ENCODE peak calls at places on chromosomes 7 and 10, in seven cellular contexts. One of them, this sample, is unnamed.

GRCh38 chr7:4642468-4643203 is 39.5 kb upstream of the FOXK1 start:
- DNase-seq in uterus: no peak
- DNase-seq in brain microvascular endothelial cell: no peak
- DNase-seq in prostate gland: no peak
- DNase-seq in CD4-positive, alpha-beta T cell: no peak
- DNase-seq in IMR-90: no peak
- DNase-seq in cardiac fibroblast: no peak
- DNase-seq in this sample: no peak

GRCh38 chr10:96719850-96720421 is 378 bp downstream of the PIK3AP1 start:
- DNase-seq in cardiac fibroblast: no peak
- DNase-seq in CD4-positive, alpha-beta T cell: peak
- DNase-seq in prostate gland: no peak
- DNase-seq in uterus: peak
- DNase-seq in brain microvascular endothelial cell: no peak
- DNase-seq in IMR-90: no peak
- DNase-seq in this sample: peak

GRCh38 chr7:143299346-143299745 is 11.2 kb downstream of the CASP2 start:
- DNase-seq in prostate gland: no peak
- DNase-seq in IMR-90: peak
- DNase-seq in uterus: no peak
- DNase-seq in cardiac fibroblast: peak
- DNase-seq in CD4-positive, alpha-beta T cell: no peak
- DNase-seq in brain microvascular endothelial cell: no peak
- DNase-seq in this sample: no peak

GRCh38 chr7:117085769-117086463 is 132.6 kb downstream of the ST7 start:
- DNase-seq in CD4-positive, alpha-beta T cell: no peak
- DNase-seq in IMR-90: peak
- DNase-seq in cardiac fibroblast: peak
- DNase-seq in brain microvascular endothelial cell: no peak
- DNase-seq in uterus: no peak
- DNase-seq in prostate gland: no peak
- DNase-seq in this sample: no peak

GRCh38 chr7:87067788-87068187 is 8.3 kb upstream of the ELAPOR2 start:
- DNase-seq in brain microvascular endothelial cell: no peak
- DNase-seq in cardiac fibroblast: no peak
- DNase-seq in IMR-90: no peak
- DNase-seq in uterus: no peak
- DNase-seq in prostate gland: no peak
- DNase-seq in CD4-positive, alpha-beta T cell: no peak
- DNase-seq in this sample: no peak

GRCh38 chr10:45675388-45675787 is 2.8 kb upstream of the ZFAND4 start:
- DNase-seq in cardiac fibroblast: no peak
- DNase-seq in CD4-positive, alpha-beta T cell: no peak
- DNase-seq in IMR-90: no peak
- DNase-seq in brain microvascular endothelial cell: no peak
- DNase-seq in uterus: no peak
- DNase-seq in prostate gland: no peak
- DNase-seq in this sample: no peak

GRCh38 chr7:22433710-22434460 is 66.1 kb downstream of the STEAP1B start:
- DNase-seq in IMR-90: peak
- DNase-seq in prostate gland: no peak
- DNase-seq in CD4-positive, alpha-beta T cell: no peak
- DNase-seq in uterus: no peak
- DNase-seq in cardiac fibroblast: peak
- DNase-seq in brain microvascular endothelial cell: peak
- DNase-seq in this sample: no peak

GRCh38 chr7:4683043-4683883 is 1.2 kb downstream of the FOXK1 start:
- DNase-seq in CD4-positive, alpha-beta T cell: peak
- DNase-seq in brain microvascular endothelial cell: no peak
- DNase-seq in prostate gland: peak
- DNase-seq in cardiac fibroblast: no peak
- DNase-seq in IMR-90: no peak
- DNase-seq in uterus: peak
- DNase-seq in this sample: peak

GRCh38 chr10:95295031-95295755 is 4.4 kb upstream of the PDLIM1 start:
- DNase-seq in cardiac fibroblast: peak
- DNase-seq in brain microvascular endothelial cell: peak
- DNase-seq in IMR-90: peak
- DNase-seq in CD4-positive, alpha-beta T cell: no peak
- DNase-seq in uterus: peak
- DNase-seq in prostate gland: peak
- DNase-seq in this sample: peak

GRCh38 chr7:51328351-51328801 is 11.8 kb upstream of the COBL start:
- DNase-seq in cardiac fibroblast: no peak
- DNase-seq in CD4-positive, alpha-beta T cell: no peak
- DNase-seq in brain microvascular endothelial cell: no peak
- DNase-seq in uterus: no peak
- DNase-seq in IMR-90: no peak
- DNase-seq in prostate gland: no peak
- DNase-seq in this sample: no peak

GRCh38 chr10:7707102-7707501 is 4.0 kb downstream of the ITIH2 start:
- DNase-seq in prostate gland: no peak
- DNase-seq in CD4-positive, alpha-beta T cell: no peak
- DNase-seq in IMR-90: no peak
- DNase-seq in brain microvascular endothelial cell: no peak
- DNase-seq in cardiac fibroblast: no peak
- DNase-seq in uterus: no peak
- DNase-seq in this sample: no peak

GRCh38 chr7:43694399-43694748 is 34.9 kb downstream of the COA1 start:
- DNase-seq in cardiac fibroblast: peak
- DNase-seq in uterus: no peak
- DNase-seq in brain microvascular endothelial cell: peak
- DNase-seq in prostate gland: no peak
- DNase-seq in CD4-positive, alpha-beta T cell: no peak
- DNase-seq in IMR-90: peak
- DNase-seq in this sample: no peak

GRCh38 chr10:23826399-23826798 is 382.5 kb upstream of the KIAA1217 start:
- DNase-seq in CD4-positive, alpha-beta T cell: no peak
- DNase-seq in IMR-90: no peak
- DNase-seq in brain microvascular endothelial cell: peak
- DNase-seq in prostate gland: peak
- DNase-seq in uterus: no peak
- DNase-seq in cardiac fibroblast: peak
- DNase-seq in this sample: no peak

GRCh38 chr7:102273749-102274712 is 12.6 kb upstream of the SH2B2 start:
- DNase-seq in uterus: no peak
- DNase-seq in brain microvascular endothelial cell: peak
- DNase-seq in CD4-positive, alpha-beta T cell: no peak
- DNase-seq in prostate gland: no peak
- DNase-seq in cardiac fibroblast: peak
- DNase-seq in IMR-90: peak
- DNase-seq in this sample: no peak

GRCh38 chr7:148162808-148163207 is 427.8 kb upstream of the C7orf33 start:
- DNase-seq in IMR-90: no peak
- DNase-seq in cardiac fibroblast: no peak
- DNase-seq in CD4-positive, alpha-beta T cell: no peak
- DNase-seq in uterus: no peak
- DNase-seq in prostate gland: no peak
- DNase-seq in brain microvascular endothelial cell: no peak
- DNase-seq in this sample: no peak

GRCh38 chr10:58712136-58712535 is 199.5 kb downstream of the BICC1 start:
- DNase-seq in cardiac fibroblast: no peak
- DNase-seq in brain microvascular endothelial cell: no peak
- DNase-seq in IMR-90: peak
- DNase-seq in uterus: no peak
- DNase-seq in CD4-positive, alpha-beta T cell: no peak
- DNase-seq in prostate gland: no peak
- DNase-seq in this sample: no peak

GRCh38 chr10:119197921-119198320 is 9.4 kb upstream of the GRK5 start:
- DNase-seq in IMR-90: peak
- DNase-seq in uterus: no peak
- DNase-seq in CD4-positive, alpha-beta T cell: no peak
- DNase-seq in cardiac fibroblast: peak
- DNase-seq in prostate gland: no peak
- DNase-seq in brain microvascular endothelial cell: no peak
- DNase-seq in this sample: no peak

GRCh38 chr7:148242271-148242801 is 348.2 kb upstream of the C7orf33 start:
- DNase-seq in uterus: no peak
- DNase-seq in brain microvascular endothelial cell: peak
- DNase-seq in IMR-90: peak
- DNase-seq in CD4-positive, alpha-beta T cell: no peak
- DNase-seq in prostate gland: peak
- DNase-seq in cardiac fibroblast: peak
- DNase-seq in this sample: no peak

GRCh38 chr10:132679640-132680039 is 106.3 kb downstream of the NKX6-2 start:
- DNase-seq in uterus: peak
- DNase-seq in CD4-positive, alpha-beta T cell: no peak
- DNase-seq in brain microvascular endothelial cell: no peak
- DNase-seq in cardiac fibroblast: no peak
- DNase-seq in prostate gland: no peak
- DNase-seq in IMR-90: no peak
- DNase-seq in this sample: no peak

DNA sequence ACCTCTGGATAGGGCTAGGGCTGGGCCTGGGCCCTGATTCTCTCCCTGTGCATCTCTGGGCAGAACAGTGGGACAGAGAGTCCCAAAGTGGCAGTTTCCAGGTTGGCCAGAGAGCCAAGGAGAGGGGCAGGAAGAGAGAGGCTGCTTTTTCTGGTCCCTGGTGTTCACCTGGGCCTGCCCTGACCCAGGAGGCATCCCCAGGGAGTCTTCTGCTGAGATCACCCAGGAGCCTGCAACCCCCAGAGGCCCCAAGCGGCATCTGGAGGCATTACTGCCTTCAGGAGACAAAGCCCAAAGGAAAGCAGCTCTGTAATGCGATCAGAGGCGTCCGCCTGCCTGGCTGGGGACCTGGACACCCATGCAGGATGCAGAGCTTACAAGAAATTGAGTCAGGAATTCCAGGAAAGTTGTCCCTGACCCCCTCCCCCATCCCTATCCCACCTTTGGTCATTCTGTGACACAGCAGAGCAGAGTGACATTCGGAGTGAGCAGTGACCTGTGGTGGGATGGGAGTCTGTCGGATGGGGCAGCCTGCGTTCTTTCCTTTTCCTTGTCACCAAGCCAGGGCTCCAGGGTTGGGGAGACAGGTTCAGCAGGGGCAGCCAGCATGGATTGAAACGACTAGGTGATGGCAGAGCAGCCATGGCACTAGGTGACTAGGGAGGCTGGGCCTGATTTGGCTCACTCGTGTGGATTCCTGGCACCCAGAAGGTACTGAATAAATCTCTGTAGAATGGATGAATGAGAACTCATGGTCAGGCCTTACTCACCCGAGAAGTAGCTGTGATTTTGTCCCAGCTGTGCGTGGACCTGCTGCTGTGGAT is 10.4 kb downstream of the UNC5B start:
- DNase-seq in uterus: no peak
- DNase-seq in IMR-90: peak
- DNase-seq in prostate gland: no peak
- DNase-seq in brain microvascular endothelial cell: no peak
- DNase-seq in CD4-positive, alpha-beta T cell: no peak
- DNase-seq in cardiac fibroblast: peak
- DNase-seq in this sample: no peak
- TF ChIP-seq CTCF in uterus: no peak
- TF ChIP-seq CTCF in IMR-90: no peak
- TF ChIP-seq CTCF in prostate gland: no peak
- TF ChIP-seq CTCF in brain microvascular endothelial cell: peak
- TF ChIP-seq CTCF in CD4-positive, alpha-beta T cell: no peak
- TF ChIP-seq CTCF in cardiac fibroblast: no peak
- TF ChIP-seq CTCF in this sample: no peak

DNA sequence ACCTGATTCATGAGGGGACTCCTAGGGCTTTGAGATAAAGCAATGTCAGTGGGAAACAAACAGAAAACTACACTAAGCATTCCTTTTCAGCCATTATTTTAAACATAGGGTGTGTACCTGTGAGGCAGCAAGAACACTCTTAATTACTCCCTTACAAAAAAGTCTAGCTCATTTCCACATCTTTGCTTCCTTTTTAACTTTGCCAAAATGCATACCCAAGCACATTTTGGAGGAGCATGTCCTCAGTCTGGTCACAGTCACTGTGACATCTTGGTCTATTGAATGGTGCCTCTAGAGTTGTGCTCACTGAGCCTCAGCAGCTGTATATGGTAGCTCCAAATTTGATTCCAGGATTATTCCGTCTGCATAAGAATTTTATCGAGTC is 71.5 kb downstream of the CCDC71L start:
- DNase-seq in cardiac fibroblast: no peak
- DNase-seq in brain microvascular endothelial cell: no peak
- DNase-seq in IMR-90: no peak
- DNase-seq in CD4-positive, alpha-beta T cell: no peak
- DNase-seq in uterus: no peak
- DNase-seq in prostate gland: no peak
- DNase-seq in this sample: no peak
- TF ChIP-seq CTCF in cardiac fibroblast: no peak
- TF ChIP-seq CTCF in brain microvascular endothelial cell: no peak
- TF ChIP-seq CTCF in IMR-90: no peak
- TF ChIP-seq CTCF in CD4-positive, alpha-beta T cell: no peak
- TF ChIP-seq CTCF in uterus: no peak
- TF ChIP-seq CTCF in prostate gland: no peak
- TF ChIP-seq CTCF in this sample: no peak

DNA sequence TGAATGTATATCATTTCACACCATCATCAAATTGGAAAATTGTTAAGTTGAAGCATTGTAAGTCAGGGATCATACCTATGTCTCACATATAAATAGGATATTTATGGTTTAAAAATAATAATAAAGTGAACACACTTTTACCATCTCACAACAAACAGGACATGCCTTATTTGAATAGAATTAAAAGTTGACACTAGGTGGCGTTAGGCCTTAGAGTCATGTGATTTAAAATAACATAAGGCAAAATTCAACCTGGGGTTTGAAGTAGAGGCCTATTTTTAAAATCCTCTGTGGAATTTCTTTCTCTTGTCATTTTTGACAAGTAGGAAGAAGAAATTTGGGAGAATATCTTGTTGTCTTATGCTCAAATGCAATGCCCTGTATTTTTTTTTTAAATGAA is 184.7 kb upstream of the PCDH15 start:
- DNase-seq in brain microvascular endothelial cell: no peak
- DNase-seq in cardiac fibroblast: peak
- DNase-seq in uterus: no peak
- DNase-seq in IMR-90: no peak
- DNase-seq in prostate gland: no peak
- DNase-seq in CD4-positive, alpha-beta T cell: no peak
- DNase-seq in this sample: no peak
- TF ChIP-seq CTCF in brain microvascular endothelial cell: no peak
- TF ChIP-seq CTCF in cardiac fibroblast: no peak
- TF ChIP-seq CTCF in uterus: no peak
- TF ChIP-seq CTCF in IMR-90: peak
- TF ChIP-seq CTCF in prostate gland: no peak
- TF ChIP-seq CTCF in CD4-positive, alpha-beta T cell: no peak
- TF ChIP-seq CTCF in this sample: peak

DNA sequence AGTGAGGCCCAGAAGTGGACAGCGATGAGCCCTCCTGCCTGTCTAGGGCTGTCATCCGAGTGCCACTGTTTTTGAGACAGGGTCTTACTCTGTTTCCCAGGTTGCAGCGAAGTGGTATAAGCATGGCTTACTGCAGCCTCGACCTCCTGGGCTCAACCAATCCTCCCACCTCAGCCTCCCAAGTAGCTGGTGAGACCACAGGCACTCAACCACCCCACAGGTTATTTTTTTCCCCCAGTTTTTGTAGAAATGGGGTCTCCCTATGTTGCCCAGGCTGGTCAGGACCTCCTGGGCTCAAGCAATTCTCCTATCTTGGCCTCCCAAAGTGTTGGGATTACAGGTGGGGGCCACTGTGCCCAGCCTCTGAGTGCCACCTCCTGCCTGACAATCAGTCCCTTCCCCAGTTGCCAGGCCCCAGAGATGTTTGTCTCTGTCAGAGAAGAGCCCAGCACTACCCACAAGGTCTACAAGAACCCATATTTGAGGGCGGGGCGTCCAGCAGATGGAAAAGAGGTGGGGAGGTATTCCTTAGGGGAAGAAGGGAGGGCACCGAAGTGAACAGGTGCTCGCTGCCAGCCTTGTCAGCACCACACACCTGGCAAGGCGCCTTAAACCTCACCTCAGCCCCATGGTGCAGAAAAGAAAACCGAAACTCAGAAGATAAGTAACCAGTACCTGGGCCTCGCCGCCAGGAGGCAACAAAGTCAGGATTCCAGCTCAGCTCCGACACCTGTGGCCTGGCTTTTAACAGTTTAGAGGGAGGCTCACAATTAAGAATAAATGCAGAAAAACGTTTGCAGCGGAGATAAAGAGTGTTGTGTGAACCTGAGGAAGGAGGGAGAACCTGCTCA is 77.4 kb upstream of the ANLN start:
- DNase-seq in CD4-positive, alpha-beta T cell: no peak
- DNase-seq in uterus: no peak
- DNase-seq in IMR-90: no peak
- DNase-seq in prostate gland: peak
- DNase-seq in brain microvascular endothelial cell: no peak
- DNase-seq in cardiac fibroblast: no peak
- DNase-seq in this sample: peak
- TF ChIP-seq CTCF in CD4-positive, alpha-beta T cell: no peak
- TF ChIP-seq CTCF in uterus: no peak
- TF ChIP-seq CTCF in IMR-90: no peak
- TF ChIP-seq CTCF in prostate gland: peak
- TF ChIP-seq CTCF in brain microvascular endothelial cell: peak
- TF ChIP-seq CTCF in cardiac fibroblast: no peak
- TF ChIP-seq CTCF in this sample: peak

This sample was measured in glutamatergic neuron.